ENCODE peak calls at places on chromosomes 13 and 19, in nine cellular contexts. Q, K, H, E, S, G, R, X and A are unnamed samples.

GRCh38 chr19:3458229-3458555 is 22.1 kb downstream of the SMIM24 start:
- DNase-seq in Q (no peak), K (no peak), H (no peak), E (no peak), S (no peak), G (no peak), R (no peak), X (no peak), A (no peak)

GRCh38 chr19:54207908-54208783 is 7.5 kb downstream of the RPS9 start:
- DNase-seq in Q (no peak), K (peak), H (no peak), E (peak), S (no peak), G (no peak), R (no peak), X (no peak), A (peak)

GRCh38 chr13:29924482-29924884 is 74.1 kb upstream of the UBL3 start:
- DNase-seq in Q (peak), K (no peak), H (peak), E (no peak), S (no peak), G (no peak), R (no peak), X (peak), A (no peak)

GRCh38 chr19:48896191-48896720 is 2.3 kb downstream of the TULP2 start:
- DNase-seq in Q (no peak), K (no peak), H (no peak), E (no peak), S (no peak), G (no peak), R (peak), X (no peak), A (no peak)

GRCh38 chr13:32008518-32009175 is 22.9 kb upstream of the FRY start:
- DNase-seq in Q (no peak), K (no peak), H (no peak), E (no peak), S (no peak), G (no peak), R (no peak), X (no peak), A (no peak)

GRCh38 chr13:99995503-99996176 is 14.1 kb downstream of the ZIC2 start:
- DNase-seq in Q (no peak), K (no peak), H (no peak), E (no peak), S (no peak), G (peak), R (no peak), X (no peak), A (no peak)

GRCh38 chr13:40518481-40518882 is 148.0 kb downstream of the FOXO1 start:
- DNase-seq in Q (no peak), K (no peak), H (no peak), E (no peak), S (peak), G (no peak), R (peak), X (peak), A (no peak)

GRCh38 chr13:47672245-47672975 is 328.7 kb downstream of the SUCLA2 start:
- DNase-seq in Q (no peak), K (no peak), H (no peak), E (no peak), S (no peak), G (no peak), R (no peak), X (no peak), A (no peak)

GRCh38 chr19:29623726-29624488 is 17.8 kb downstream of the POP4 start:
- DNase-seq in Q (no peak), K (no peak), H (no peak), E (no peak), S (no peak), G (no peak), R (no peak), X (no peak), A (no peak)

GRCh38 chr19:16836906-16837362 is 7.7 kb downstream of the SIN3B start:
- DNase-seq in Q (no peak), K (no peak), H (no peak), E (no peak), S (no peak), G (no peak), R (no peak), X (no peak), A (no peak)

GRCh38 chr13:20823071-20823470 is 49.3 kb upstream of the EEF1AKMT1 start:
- DNase-seq in Q (no peak), K (no peak), H (no peak), E (no peak), S (no peak), G (no peak), R (no peak), X (no peak), A (no peak)

GRCh38 chr19:41294393-41294792 is 15.6 kb upstream of the CCDC97 start:
- DNase-seq in Q (no peak), K (no peak), H (no peak), E (no peak), S (no peak), G (no peak), R (no peak), X (no peak), A (no peak)

GRCh38 chr13:38366954-38367645 is 17.4 kb downstream of the UFM1 start:
- DNase-seq in Q (peak), K (no peak), H (no peak), E (no peak), S (no peak), G (no peak), R (no peak), X (no peak), A (no peak)